ENCODE peak calls at places on chromosome 19, in five cellular contexts. S, W, D, J and H are unnamed samples. For H3K27me3, the result is how much of the 10 kb centered on the place peaks cover.

GRCh38 chr19:4361152-4362037 is 18.0 kb downstream of the MPND start:
- DNase-seq in D (no peak), J (peak), W (no peak), S (no peak), H (no peak)

GRCh38 chr19:45595814-45596213 is 6.2 kb downstream of the GPR4 start:
- DNase-seq in W (no peak), J (no peak), D (no peak), S (no peak), H (no peak)

GRCh38 chr19:56538761-56539263 is at the start of gene ZFP28:
- DNase-seq in W (no peak), J (peak), S (peak), D (no peak), H (peak)

GRCh38 chr19:23810496-23810895 is 51.8 kb upstream of the ZNF681 start:
- DNase-seq in S (no peak), D (no peak), J (no peak), W (no peak), H (no peak)

GRCh38 chr19:4181053-4181508 is 1.3 kb downstream of the SIRT6 start:
- DNase-seq in S (no peak), J (no peak), W (no peak), D (no peak), H (no peak)

GRCh38 chr19:41443813-41444455 is 978 bp downstream of the ERICH4 start:
- DNase-seq in J (no peak), D (no peak), S (no peak), W (no peak), H (no peak)

GRCh38 chr19:45154064-45154827 is 6.5 kb downstream of the NKPD1 start:
- DNase-seq in J (no peak), W (no peak), S (no peak), D (peak), H (peak)

GRCh38 chr19:33554821-33555220 is 33.2 kb upstream of the PEPD start:
- DNase-seq in J (no peak), D (no peak), W (no peak), S (no peak), H (no peak)

GRCh38 chr19:47895165-47895782 is 9.2 kb upstream of the SULT2A1 start:
- DNase-seq in D (no peak), S (no peak), W (no peak), J (no peak), H (no peak)

GRCh38 chr19:7979559-7979958 is 25.9 kb downstream of the ELAVL1 start:
- DNase-seq in S (no peak), W (no peak), J (no peak), D (no peak), H (no peak)

GRCh38 chr19:10290439-10290875 is 705 bp downstream of the ICAM5 start:
- DNase-seq in D (no peak), W (no peak), J (peak), S (no peak), H (no peak)

GRCh38 chr19:49335071-49335783 is at the start of gene CD37:
- DNase-seq in J (peak), S (no peak), D (no peak), W (no peak), H (no peak)

GRCh38 chr19:35845215-35846037 is 6.9 kb downstream of the NPHS1 start:
- DNase-seq in J (peak), S (no peak), D (no peak), W (no peak), H (no peak)

GRCh38 chr19:45175663-45176345 is 2.2 kb downstream of the TRAPPC6A start:
- DNase-seq in D (peak), W (no peak), J (no peak), S (no peak), H (no peak)

GRCh38 chr19:875265-875879 is 15.9 kb downstream of the CFD start:
- DNase-seq in D (no peak), W (no peak), J (no peak), S (no peak), H (no peak)

GRCh38 chr19:56637976-56638555 is 4.9 kb upstream of the SMIM17 start:
- DNase-seq in S (peak), W (peak), J (peak), D (peak), H (no peak)

GRCh38 chr19:2584002-2584401 is 108.1 kb downstream of the GADD45B start:
- DNase-seq in W (no peak), J (no peak), S (no peak), D (no peak), H (no peak)

GRCh38 chr19:43435775-43436174 is 21.1 kb downstream of the TEX101 start:
- DNase-seq in W (no peak), J (no peak), S (no peak), D (no peak), H (no peak)

GRCh38 chr19:44749994-44750393 is 1.5 kb downstream of the BCL3 start:
- DNase-seq in J (no peak), S (no peak), D (no peak), W (no peak), H (no peak)

GRCh38 chr19:31258211-31259052 is 90.8 kb downstream of the TSHZ3 start:
- DNase-seq in S (no peak), J (no peak), W (no peak), D (no peak), H (no peak)

GRCh38 chr19:2809387-2810140 is 10.1 kb upstream of the ZNF554 start:
- DNase-seq in W (no peak), S (no peak), J (no peak), D (no peak), H (no peak)

GRCh38 chr19:2083174-2083854 is 12.8 kb downstream of the MOB3A start:
- DNase-seq in D (no peak), S (peak), W (peak), J (no peak), H (no peak)

GRCh38 chr19:47023448-47023794 is 3.8 kb downstream of the NPAS1 start:
- DNase-seq in D (no peak), W (no peak), S (no peak), J (no peak), H (peak)

GRCh38 chr19:55670280-55671053 is 4.6 kb upstream of the EPN1 start:
- DNase-seq in W (peak), S (no peak), J (peak), D (no peak), H (no peak)

GRCh38 chr19:46351241-46352041 is 4.6 kb downstream of the PPP5C start:
- DNase-seq in J (no peak), W (no peak), D (peak), S (peak), H (no peak)

GRCh38 chr19:13117176-13117771 is 734 bp upstream of the TRMT1 start:
- DNase-seq in D (no peak), W (peak), S (no peak), J (no peak), H (no peak)

GRCh38 chr19:7900931-7901330 is 2.7 kb upstream of the MAP2K7 start:
- DNase-seq in W (no peak), D (no peak), J (no peak), S (no peak), H (no peak)

GRCh38 chr19:47021536-47022139 is 2.0 kb downstream of the NPAS1 start:
- DNase-seq in W (no peak), D (no peak), S (no peak), J (peak), H (peak)

GRCh38 chr19:40154121-40154680 is 37.0 kb upstream of the MAP3K10 start:
- DNase-seq in J (no peak), D (no peak), W (no peak), S (no peak), H (no peak)

GRCh38 chr19:4567584-4568071 is 8.1 kb upstream of the SEMA6B start:
- DNase-seq in W (peak), S (no peak), J (peak), D (no peak), H (peak)

GRCh38 chr19:12485571-12485970 is 955 bp upstream of the ZNF709 start:
- DNase-seq in J (no peak), W (no peak), D (no peak), S (no peak), H (no peak)

GRCh38 chr19:4301590-4302237 is 475 bp downstream of the TMIGD2 start:
- DNase-seq in W (no peak), S (no peak), D (no peak), J (no peak), H (no peak)

GRCh38 chr19:17949956-17950309 is 17.0 kb upstream of the KCNN1 start:
- DNase-seq in W (no peak), D (no peak), S (no peak), J (peak), H (no peak)

GRCh38 chr19:17951151-17952040 is 15.5 kb upstream of the KCNN1 start:
- DNase-seq in W (no peak), J (peak), D (no peak), S (no peak), H (peak)

GRCh38 chr19:17952041-17952976 is 14.6 kb upstream of the KCNN1 start:
- DNase-seq in D (no peak), S (no peak), W (no peak), J (peak), H (peak)

GRCh38 chr19:17948967-17949930 is 16.4 kb downstream of the CCDC124 start:
- DNase-seq in W (no peak), D (no peak), S (no peak), J (peak), H (peak)

DNA sequence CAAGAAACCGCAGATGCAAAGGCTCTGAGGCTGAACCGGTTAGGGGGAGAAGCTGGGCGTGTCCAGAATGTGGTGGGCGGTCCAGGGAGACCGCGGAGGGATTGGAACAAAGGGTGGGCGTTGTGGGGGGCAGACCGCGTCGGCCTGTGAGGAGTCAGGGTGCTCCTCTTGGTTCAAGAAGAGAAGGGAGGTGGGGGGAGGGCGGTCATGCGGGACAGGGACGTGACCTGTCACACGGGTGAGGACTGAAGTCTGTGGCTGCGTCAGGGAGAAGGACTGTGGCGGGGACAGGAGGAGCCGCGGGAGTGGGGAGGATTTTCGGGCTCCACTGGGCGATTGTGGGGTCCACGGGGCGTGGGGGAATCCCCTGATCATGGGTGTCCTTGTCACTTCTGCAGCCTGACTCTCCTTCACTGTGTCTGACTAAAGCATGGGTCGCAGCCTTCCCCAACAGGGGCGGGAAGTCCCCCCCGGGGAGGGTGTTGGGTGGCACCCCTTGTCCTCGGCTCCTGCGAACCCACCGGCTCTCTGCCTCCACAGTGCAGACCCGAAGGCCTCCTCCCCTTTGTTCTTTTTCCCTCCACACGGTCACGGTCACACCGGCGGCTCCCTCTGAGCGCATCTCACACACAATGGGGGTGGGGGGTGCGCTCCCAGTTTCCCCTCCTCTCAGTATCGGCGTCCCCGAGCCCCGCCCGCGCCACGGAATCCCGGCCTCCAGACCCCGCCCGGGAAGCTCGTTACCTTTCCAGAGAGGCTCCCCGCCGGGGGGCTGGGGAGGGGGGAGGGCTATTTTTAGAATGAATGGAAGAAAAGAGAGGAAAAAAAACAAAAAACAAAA is 16.4 kb upstream of the KCNN1 start:
- DNase-seq in D (no peak), J (peak), S (no peak), W (no peak), H (peak)
- H3K27me3 ChIP-seq in D (under half), J (under half), S (under half), W (half or more), H (under half)

GRCh38 chr19:54573330-54573872 is at the start of gene LILRA2:
- DNase-seq in W (no peak), D (no peak), S (no peak), J (no peak), H (no peak)
- H3K27ac ChIP-seq in W (no peak), D (no peak), S (no peak), J (no peak), H (no peak)

DNA sequence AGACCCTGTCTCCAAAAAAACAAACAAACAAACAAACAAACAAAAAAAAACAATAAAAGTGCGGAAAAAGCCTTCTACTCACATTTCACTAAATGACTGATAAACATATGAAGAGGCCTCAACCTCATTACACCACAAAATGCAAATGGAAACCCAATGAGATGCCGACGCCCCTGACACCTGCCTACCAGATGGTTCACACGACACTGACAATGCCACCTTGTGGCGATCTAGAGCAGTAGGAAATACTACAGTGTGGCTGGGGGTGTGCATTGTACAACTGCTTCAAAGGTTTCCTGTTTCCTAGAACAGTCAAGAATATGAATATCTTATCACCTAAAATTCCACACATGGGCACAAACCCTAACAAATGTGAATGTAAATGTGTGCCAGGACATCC is 14.0 kb downstream of the SCGB2B2 start:
- DNase-seq in J (peak), D (peak), W (peak), S (no peak), H (peak)
- TF ChIP-seq CTCF in J (peak), D (peak), W (peak), S (no peak), H (peak)

GRCh38 chr19:38224014-38224862 is at the start of gene DPF1:
- DNase-seq in W (peak), S (no peak), D (peak), J (peak), H (peak)
- H3K27me3 ChIP-seq in W (under half), S (under half), D (under half), J (under half), H (under half)

GRCh38 chr19:39052846-39053245 is 20.5 kb upstream of the FBXO27 start:
- DNase-seq in W (no peak), D (no peak), J (no peak), S (no peak), H (no peak)
- H3K27ac ChIP-seq in W (no peak), D (no peak), J (no peak), S (no peak), H (no peak)